ENCODE peak calls at places on chromosomes 7 and 10, in six cellular contexts. K, L, Z, C, G and J are unnamed samples.

GRCh38 chr7:105154084-105154483 is 140.1 kb downstream of the KMT2E start:
- DNase-seq in K (no peak), L (no peak), Z (no peak), C (no peak), G (no peak), J (no peak)

GRCh38 chr10:131899695-131900349 is 986 bp upstream of the PPP2R2D start:
- DNase-seq in K (no peak), L (peak; percentile 38), Z (peak; percentile 36), C (no peak), G (no peak), J (no peak)

GRCh38 chr7:12518920-12519681 is 51.4 kb upstream of the SCIN start:
- DNase-seq in K (peak; percentile 32), L (peak; percentile 54), Z (no peak), C (peak; percentile 44), G (no peak), J (peak; percentile 26)

GRCh38 chr10:46555713-46556514 is 544 bp downstream of the GPRIN2 start:
- DNase-seq in K (no peak), L (peak; percentile 82), Z (no peak), C (no peak), G (no peak), J (peak; percentile 73)

GRCh38 chr10:22658745-22659410 is 55.5 kb downstream of the PIP4K2A start:
- DNase-seq in K (peak; percentile 50), L (no peak), Z (no peak), C (no peak), G (no peak), J (no peak)

GRCh38 chr10:89338717-89339116 is 10.9 kb downstream of the IFIT3 start:
- DNase-seq in K (no peak), L (no peak), Z (no peak), C (no peak), G (no peak), J (no peak)

GRCh38 chr7:156949541-156950380 is at the start of gene NOM1:
- DNase-seq in K (peak; percentile 95), L (peak; percentile 95), Z (peak; percentile 93), C (peak; percentile 87), G (peak; percentile 56), J (peak; percentile 94)

GRCh38 chr10:130400890-130401289 is 264.7 kb downstream of the GLRX3 start:
- DNase-seq in K (no peak), L (no peak), Z (no peak), C (no peak), G (no peak), J (no peak)

DNA sequence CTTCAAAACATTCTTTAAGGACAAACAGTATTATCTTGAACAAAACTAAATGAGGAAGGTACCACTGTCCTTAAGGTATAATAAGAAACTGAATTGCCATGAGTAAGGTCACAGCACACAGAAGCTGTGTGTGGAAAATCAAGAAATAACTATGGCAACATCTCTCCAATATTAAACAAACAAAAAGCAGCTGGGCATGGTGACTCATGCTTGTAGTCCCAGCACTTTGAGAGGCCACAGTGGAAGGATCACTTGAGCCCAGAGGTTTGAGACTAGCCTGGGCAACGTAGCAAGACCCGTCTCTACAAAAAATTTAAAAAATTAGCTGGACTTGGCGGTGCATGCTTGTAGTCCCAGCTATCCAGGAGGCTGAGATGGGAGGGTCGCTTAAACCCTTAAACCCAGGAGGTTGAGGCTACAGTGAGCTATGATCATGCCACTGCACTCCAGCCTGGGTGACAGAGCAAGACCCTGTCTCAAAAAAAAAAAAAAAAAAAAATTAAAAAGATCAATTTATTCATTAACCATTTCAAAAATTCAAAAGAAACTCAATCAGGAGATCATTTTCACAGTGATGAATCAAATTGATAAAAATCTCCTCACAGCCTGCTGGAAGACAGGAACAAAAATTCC is 195.4 kb downstream of the SKIDA1 start:
- DNase-seq in K (peak; percentile 89), L (no peak), Z (no peak), C (peak; percentile 79), G (peak; percentile 67), J (peak; percentile 63)
- TF ChIP-seq EZH2phosphoT487 in K (no peak), L (no peak), Z (no peak), C (no peak), G (no peak), J (no peak)

GRCh38 chr7:64557601-64558322 is 5.1 kb downstream of the ZNF680 start:
- DNase-seq in K (no peak), L (no peak), Z (peak; percentile 87), C (no peak), G (no peak), J (no peak)
- TF ChIP-seq EZH2phosphoT487 in K (no peak), L (no peak), Z (no peak), C (no peak), G (no peak), J (no peak)

GRCh38 chr7:92749327-92749730 is 87.0 kb downstream of the CDK6 start:
- DNase-seq in K (peak; percentile 37), L (no peak), Z (no peak), C (no peak), G (no peak), J (no peak)

GRCh38 chr7:92750961-92751360 is 85.4 kb downstream of the CDK6 start:
- DNase-seq in K (no peak), L (no peak), Z (no peak), C (no peak), G (no peak), J (no peak)

GRCh38 chr7:92750440-92750839 is 85.9 kb downstream of the CDK6 start:
- DNase-seq in K (no peak), L (no peak), Z (no peak), C (peak; percentile 51), G (no peak), J (no peak)

GRCh38 chr7:92748509-92748908 is 87.9 kb downstream of the CDK6 start:
- DNase-seq in K (no peak), L (no peak), Z (no peak), C (no peak), G (no peak), J (no peak)

GRCh38 chr7:92749832-92750231 is 86.5 kb downstream of the CDK6 start:
- DNase-seq in K (no peak), L (no peak), Z (no peak), C (no peak), G (no peak), J (no peak)
- TF ChIP-seq EZH2phosphoT487 in K (no peak), L (no peak), Z (no peak), C (no peak), G (no peak), J (no peak)

DNA sequence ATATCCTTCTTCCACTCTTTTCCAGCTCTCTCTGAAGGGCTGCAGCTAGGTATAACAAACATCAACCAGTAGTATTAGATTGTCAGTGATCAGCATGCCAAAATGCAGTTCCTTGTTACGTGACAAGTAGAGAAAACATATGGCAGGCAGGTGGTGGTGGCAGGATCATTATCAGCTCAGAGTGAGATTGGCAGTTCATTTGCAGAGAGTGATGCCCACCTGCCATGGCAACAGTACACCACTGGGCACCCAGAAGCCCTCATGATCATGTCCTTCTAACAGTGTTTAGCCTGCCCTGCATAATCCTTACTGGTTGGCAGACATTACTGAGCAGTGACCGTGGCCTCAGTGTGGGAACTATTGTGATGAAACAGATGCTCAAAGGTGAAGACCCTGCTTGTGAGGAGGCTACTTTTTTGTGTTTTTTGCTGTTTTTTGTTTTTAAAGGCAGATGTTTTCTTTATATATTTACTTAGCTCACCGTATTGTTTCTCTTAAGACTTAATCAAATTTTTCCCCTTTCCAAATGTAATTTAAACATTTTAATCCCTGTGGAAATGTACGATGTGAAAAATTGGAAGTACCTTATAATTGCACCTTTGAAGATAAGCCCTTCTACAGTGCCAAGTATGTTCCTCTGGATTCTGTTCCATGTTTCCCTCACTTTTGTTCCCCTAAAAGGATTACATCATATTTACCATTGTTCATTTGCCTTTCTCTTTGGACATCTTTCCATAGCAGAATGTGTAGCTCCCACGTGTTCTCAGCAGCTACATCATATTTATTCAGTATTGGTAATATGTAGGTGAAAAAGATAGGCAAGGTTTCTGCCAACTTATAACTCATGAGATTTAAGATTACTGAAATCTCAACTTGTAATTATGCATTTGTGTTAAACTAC is 179.6 kb downstream of the SND1 start:
- DNase-seq in K (no peak), L (no peak), Z (no peak), C (no peak), G (no peak), J (no peak)
- TF ChIP-seq EZH2phosphoT487 in K (no peak), L (no peak), Z (no peak), C (no peak), G (no peak), J (no peak)

DNA sequence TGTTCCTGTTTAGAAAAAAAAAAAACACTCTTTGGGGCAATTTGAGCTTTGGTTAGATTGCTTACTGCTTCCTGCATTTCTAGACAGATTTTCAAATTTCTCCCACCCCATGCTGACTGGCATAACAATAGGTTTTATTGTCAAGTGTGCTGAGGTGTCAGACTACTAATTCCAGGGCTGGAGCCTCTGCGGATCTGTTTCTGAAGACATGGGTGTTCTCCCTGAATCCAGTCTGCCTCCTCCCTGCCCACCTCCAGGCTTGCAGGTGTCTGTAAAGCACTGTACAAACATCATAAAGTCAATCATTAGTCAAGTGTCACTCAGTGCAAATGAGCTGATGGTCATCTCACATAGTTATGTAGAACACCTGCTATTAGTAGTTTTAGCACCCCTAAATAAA is 292.4 kb downstream of the GATA3 start:
- DNase-seq in K (no peak), L (peak; percentile 22), Z (no peak), C (no peak), G (no peak), J (peak; percentile 14)
- TF ChIP-seq EZH2phosphoT487 in K (no peak), L (no peak), Z (no peak), C (no peak), G (no peak), J (no peak)

GRCh38 chr10:43071881-43072650 is 4.8 kb upstream of the RET start:
- DNase-seq in K (no peak), L (no peak), Z (no peak), C (no peak), G (no peak), J (no peak)
- TF ChIP-seq EZH2phosphoT487 in K (no peak), L (no peak), Z (no peak), C (no peak), G (no peak), J (no peak)